ENCODE peak calls at places on chromosome 15, in eight cellular contexts. M is astrocyte, N is keratinocyte, Z is PC-3, C is endothelial cell of umbilical vein, J is Karpas-422, O is neural progenitor cell, L is fibroblast of lung. I is an unnamed sample. For H3K79me2, the result is how much of the 10 kb centered on the place peaks cover.

GRCh38 chr15:74866090-74866489 is 7.1 kb downstream of the SCAMP2 start:
- DNase-seq in M (peak), N (no peak), Z (peak), C (no peak), J (no peak), O (no peak), L (peak), I (peak)

GRCh38 chr15:99427668-99428361 is 138.0 kb upstream of the MEF2A start:
- DNase-seq in M (no peak), N (no peak), Z (no peak), C (no peak), J (no peak), O (no peak), L (no peak), I (no peak)

GRCh38 chr15:47620960-47621681 is 96.2 kb upstream of the SEMA6D start:
- DNase-seq in M (no peak), N (peak), Z (peak), C (no peak), J (no peak), O (no peak), L (peak), I (no peak)

GRCh38 chr15:51992953-51993352 is 21.4 kb upstream of the LEO1 start:
- DNase-seq in M (no peak), N (no peak), Z (peak), C (peak), J (no peak), O (no peak), L (peak), I (no peak)

GRCh38 chr15:99110581-99111320 is 5.9 kb downstream of the SYNM start:
- DNase-seq in M (no peak), N (no peak), Z (no peak), C (no peak), J (no peak), O (no peak), L (peak), I (no peak)

GRCh38 chr15:95655089-95655488 is 675.4 kb upstream of the NR2F2 start:
- DNase-seq in M (no peak), N (no peak), Z (no peak), C (no peak), J (no peak), O (no peak), L (no peak), I (no peak)

GRCh38 chr15:45550436-45550835 is 27.9 kb upstream of the SLC30A4 start:
- DNase-seq in M (peak), N (no peak), Z (peak), C (no peak), J (no peak), O (no peak), L (peak), I (no peak)

GRCh38 chr15:35545316-35545824 is 595 bp downstream of the DPH6 start:
- DNase-seq in M (peak), N (no peak), Z (peak), C (peak), J (peak), O (no peak), L (peak), I (no peak)

GRCh38 chr15:89041507-89041906 is 46.7 kb upstream of the ABHD2 start:
- DNase-seq in M (no peak), N (no peak), Z (no peak), C (no peak), J (no peak), O (no peak), L (no peak), I (no peak)

GRCh38 chr15:67101981-67102929 is 36.9 kb downstream of the SMAD3 start:
- DNase-seq in M (peak), N (no peak), Z (peak), C (peak), J (no peak), O (no peak), L (peak), I (no peak)

GRCh38 chr15:66480267-66480666 is 17.3 kb downstream of the SNAPC5 start:
- DNase-seq in M (no peak), N (no peak), Z (no peak), C (no peak), J (no peak), O (no peak), L (no peak), I (no peak)

GRCh38 chr15:100114526-100114925 is 227.2 kb downstream of the ADAMTS17 start:
- DNase-seq in M (peak), N (no peak), Z (no peak), C (no peak), J (no peak), O (peak), L (peak), I (peak)

GRCh38 chr15:99244306-99244705 is 5.1 kb downstream of the TTC23 start:
- DNase-seq in M (no peak), N (no peak), Z (no peak), C (no peak), J (no peak), O (no peak), L (no peak), I (no peak)

GRCh38 chr15:48096355-48096786 is 24.4 kb upstream of the SLC24A5 start:
- DNase-seq in M (no peak), N (peak), Z (no peak), C (no peak), J (no peak), O (no peak), L (peak), I (no peak)

GRCh38 chr15:38562278-38562677 is 2.3 kb downstream of the RASGRP1 start:
- DNase-seq in M (no peak), N (no peak), Z (no peak), C (no peak), J (peak), O (no peak), L (no peak), I (peak)

GRCh38 chr15:91694131-91694828 is 159.2 kb upstream of the SLCO3A1 start:
- DNase-seq in M (peak), N (no peak), Z (no peak), C (no peak), J (no peak), O (no peak), L (peak), I (peak)

GRCh38 chr15:57692709-57693108 is 13.8 kb upstream of the POLR2M start:
- DNase-seq in M (peak), N (no peak), Z (no peak), C (peak), J (no peak), O (no peak), L (peak), I (no peak)

GRCh38 chr15:95290376-95290973 is 1040.0 kb upstream of the NR2F2 start:
- DNase-seq in M (peak), N (no peak), Z (no peak), C (peak), J (no peak), O (peak), L (peak), I (no peak)

GRCh38 chr15:97482521-97482920 is 478.0 kb upstream of the ARRDC4 start:
- DNase-seq in M (no peak), N (no peak), Z (no peak), C (no peak), J (no peak), O (peak), L (no peak), I (peak)

GRCh38 chr15:31526916-31527690 is 200.5 kb downstream of the KLF13 start:
- DNase-seq in M (no peak), N (no peak), Z (no peak), C (no peak), J (no peak), O (no peak), L (no peak), I (peak)

GRCh38 chr15:33840615-33841014 is 127.7 kb upstream of the CHRM5 start:
- DNase-seq in M (no peak), N (no peak), Z (no peak), C (no peak), J (no peak), O (no peak), L (no peak), I (no peak)
- H3K4me3 ChIP-seq in M (no peak), N (no peak), Z (no peak), C (no peak), J (no peak), O (no peak), L (no peak), I (no peak)

GRCh38 chr15:101213570-101213969 is 38.3 kb downstream of the CHSY1 start:
- DNase-seq in M (no peak), N (no peak), Z (no peak), C (no peak), J (no peak), O (no peak), L (no peak), I (no peak)

GRCh38 chr15:101210466-101210865 is 41.4 kb downstream of the CHSY1 start:
- DNase-seq in M (no peak), N (no peak), Z (no peak), C (no peak), J (no peak), O (no peak), L (no peak), I (no peak)

GRCh38 chr15:101210058-101210457 is 41.8 kb downstream of the CHSY1 start:
- DNase-seq in M (no peak), N (no peak), Z (no peak), C (no peak), J (no peak), O (no peak), L (no peak), I (no peak)

GRCh38 chr15:101209285-101209821 is 42.5 kb downstream of the CHSY1 start:
- DNase-seq in M (no peak), N (no peak), Z (no peak), C (peak), J (no peak), O (no peak), L (no peak), I (no peak)

GRCh38 chr15:101211897-101212296 is 40.0 kb downstream of the CHSY1 start:
- DNase-seq in M (no peak), N (no peak), Z (no peak), C (no peak), J (no peak), O (no peak), L (no peak), I (no peak)
- H3K79me2 ChIP-seq in M (half or more), N (half or more), Z (half or more), C (half or more), J (under half), O (half or more), L (half or more), I (under half)

DNA sequence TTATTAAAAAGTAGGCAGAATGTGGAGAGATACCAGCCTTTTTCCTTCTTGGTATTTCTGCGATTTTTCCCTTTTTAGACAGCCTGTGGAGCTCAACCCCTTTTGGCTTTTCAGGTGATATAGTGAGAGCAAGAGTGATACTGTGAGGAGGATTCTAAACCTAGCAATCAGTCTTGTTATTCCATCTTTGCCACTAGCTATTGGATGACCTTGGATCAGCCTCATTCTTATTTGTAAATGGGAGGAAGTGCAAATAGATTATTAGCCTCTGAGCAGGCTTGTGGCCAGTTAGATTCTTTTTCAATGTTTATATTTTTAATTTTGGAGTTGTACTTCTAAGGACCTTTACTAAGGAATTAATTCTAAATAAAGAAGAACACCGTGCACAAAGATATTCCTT is 34.0 kb downstream of the IQGAP1 start:
- DNase-seq in M (no peak), N (no peak), Z (no peak), C (no peak), J (no peak), O (no peak), L (no peak), I (no peak)
- H3K4me2 ChIP-seq in M (no peak), N (no peak), Z (no peak), C (no peak), J (no peak), O (no peak), L (no peak), I (no peak)

GRCh38 chr15:81095690-81096365 is 38.2 kb upstream of the CFAP161 start:
- DNase-seq in M (no peak), N (no peak), Z (no peak), C (no peak), J (no peak), O (no peak), L (no peak), I (no peak)

GRCh38 chr15:81091889-81092558 is 42.0 kb upstream of the CFAP161 start:
- DNase-seq in M (peak), N (no peak), Z (peak), C (peak), J (no peak), O (no peak), L (peak), I (no peak)

GRCh38 chr15:81096398-81096797 is 37.7 kb upstream of the CFAP161 start:
- DNase-seq in M (no peak), N (no peak), Z (no peak), C (no peak), J (no peak), O (no peak), L (no peak), I (no peak)

GRCh38 chr15:81093961-81094360 is 40.1 kb upstream of the CFAP161 start:
- DNase-seq in M (no peak), N (no peak), Z (no peak), C (no peak), J (no peak), O (no peak), L (no peak), I (no peak)

DNA sequence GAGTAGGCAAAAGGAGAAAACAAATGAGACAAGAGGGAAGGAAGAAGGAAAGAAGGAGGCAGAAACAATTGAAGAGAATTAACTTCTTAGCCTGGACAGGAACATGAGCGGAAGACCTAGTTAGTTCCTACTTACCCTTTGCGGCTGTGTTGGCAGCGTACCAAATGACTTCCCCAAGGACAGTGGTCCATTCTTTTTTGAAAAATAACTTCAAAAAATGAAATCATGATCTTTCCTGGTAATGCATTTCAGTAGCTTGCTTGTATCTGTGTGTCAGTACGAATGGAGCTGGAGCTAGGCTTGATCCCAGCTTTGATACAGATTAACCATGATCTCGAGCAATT is 41.5 kb upstream of the CFAP161 start:
- DNase-seq in M (no peak), N (no peak), Z (no peak), C (no peak), J (no peak), O (no peak), L (no peak), I (no peak)
- H3K4me3 ChIP-seq in M (no peak), N (no peak), Z (no peak), C (no peak), J (no peak), O (no peak), L (peak), I (no peak)

DNA sequence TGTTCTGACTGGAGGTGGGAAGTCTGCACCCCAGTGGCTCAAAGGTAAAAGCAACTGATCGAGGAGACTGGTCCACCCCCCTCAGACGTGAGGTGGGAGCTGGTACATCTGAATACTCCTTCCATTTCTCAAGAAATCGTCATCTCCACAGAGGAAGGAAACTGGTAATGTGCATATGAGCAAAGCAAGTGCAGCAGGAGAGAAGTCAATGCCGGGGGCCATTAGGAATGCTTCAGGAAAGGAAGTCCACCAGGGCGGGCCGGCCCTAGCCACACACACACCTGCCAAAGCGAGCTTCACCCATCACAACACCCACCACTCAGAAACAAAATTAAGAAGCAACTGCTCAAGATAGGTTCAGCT is 8.5 kb downstream of the TBC1D2B start:
- DNase-seq in M (no peak), N (no peak), Z (no peak), C (peak), J (no peak), O (no peak), L (no peak), I (no peak)
- H3K79me2 ChIP-seq in M (half or more), N (half or more), Z (half or more), C (half or more), J (half or more), O (under half), L (half or more), I (under half)

DNA sequence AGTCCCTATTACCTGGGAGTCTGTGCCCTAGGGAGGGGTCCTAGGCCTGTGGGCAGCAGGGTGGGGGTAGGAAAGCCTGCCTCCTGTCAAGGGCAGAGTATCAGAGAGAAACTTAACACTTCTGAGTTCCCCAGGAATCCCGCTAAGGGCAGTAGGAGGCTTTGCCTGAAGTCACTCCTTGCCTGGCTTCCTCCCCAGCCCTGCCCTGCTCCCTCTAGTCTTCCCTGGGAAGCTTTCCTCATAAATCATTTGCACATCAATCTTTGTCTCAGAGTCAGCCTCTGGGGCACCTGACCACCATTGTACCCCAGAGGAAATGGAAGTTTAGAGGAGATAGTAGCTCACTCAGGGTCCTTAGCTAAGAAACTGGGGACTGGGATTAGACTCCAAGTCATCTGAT is 129.4 kb upstream of the TLE3 start:
- DNase-seq in M (no peak), N (no peak), Z (no peak), C (no peak), J (no peak), O (no peak), L (no peak), I (no peak)
- H3K4me2 ChIP-seq in M (no peak), N (no peak), Z (no peak), C (no peak), J (no peak), O (no peak), L (no peak), I (no peak)

DNA sequence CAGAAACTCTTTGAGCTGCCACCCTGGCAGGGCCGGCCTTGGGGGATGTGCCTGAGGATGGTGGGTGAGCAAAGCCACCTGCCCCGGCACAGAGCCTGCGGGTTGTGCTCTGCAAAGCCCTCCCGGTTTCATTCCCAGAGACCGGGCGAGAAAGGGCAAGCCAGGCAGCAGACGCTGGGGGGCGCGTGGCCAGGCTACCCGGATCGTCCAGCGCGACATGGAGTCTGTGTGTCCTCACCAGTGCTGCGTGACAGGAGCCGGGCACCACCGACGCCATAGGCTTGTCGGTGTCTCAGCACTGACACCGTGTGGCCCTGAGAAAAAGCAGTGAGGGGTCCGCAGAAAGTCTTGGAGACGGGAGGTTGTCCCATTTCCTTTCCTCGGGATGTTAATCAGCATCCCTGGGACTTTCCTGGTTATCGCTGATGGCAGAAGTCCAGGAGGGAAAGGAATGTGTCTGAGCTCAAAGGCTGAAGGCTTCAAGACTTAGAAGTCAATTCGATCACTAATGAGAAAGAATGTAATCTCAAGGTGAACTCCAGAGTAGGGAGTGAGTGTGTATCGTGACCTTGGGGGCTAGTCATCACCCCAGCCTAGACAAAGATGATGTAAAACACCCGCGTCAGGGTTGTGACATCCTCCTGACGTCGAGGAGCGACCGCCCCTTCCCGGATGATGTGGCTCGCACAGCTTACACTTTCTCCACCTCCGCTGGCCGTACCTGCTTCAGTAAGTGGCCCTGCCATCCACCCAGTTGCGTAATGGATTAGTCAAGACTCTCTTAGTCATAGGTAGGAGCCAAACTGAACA is 36.3 kb upstream of the PLA2G4E start:
- DNase-seq in M (peak), N (peak), Z (peak), C (peak), J (peak), O (peak), L (peak), I (peak)
- H3K4me3 ChIP-seq in M (peak), N (peak), Z (peak), C (no peak), J (no peak), O (peak), L (no peak), I (no peak)

DNA sequence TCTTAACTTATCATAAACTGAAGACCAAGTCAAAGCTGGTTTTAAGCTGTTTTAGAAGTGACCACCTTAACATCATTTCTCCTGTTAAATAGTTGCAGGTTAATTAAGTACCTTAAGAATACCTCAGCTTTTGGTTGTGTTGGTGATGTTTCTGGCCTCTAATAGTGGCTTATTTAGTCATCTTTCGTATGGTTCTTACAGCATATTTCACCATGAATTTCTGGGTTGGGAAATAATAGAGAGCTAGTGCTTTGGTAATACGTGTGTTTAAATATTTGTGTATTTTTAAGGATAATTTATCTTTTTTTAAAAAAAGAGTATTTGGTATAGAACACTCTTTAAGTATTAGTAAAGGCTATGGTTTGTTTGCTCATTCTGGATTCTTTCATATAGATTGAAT is 1.6 kb downstream of the RAB8B start:
- DNase-seq in M (no peak), N (no peak), Z (no peak), C (no peak), J (no peak), O (no peak), L (no peak), I (no peak)
- H3K79me2 ChIP-seq in M (half or more), N (under half), Z (half or more), C (half or more), J (under half), O (half or more), L (half or more), I (under half)

GRCh38 chr15:40266828-40267304 is 16.0 kb downstream of the ANKRD63 start:
- DNase-seq in M (peak), N (peak), Z (peak), C (peak), J (no peak), O (no peak), L (peak), I (peak)
- H3K4me2 ChIP-seq in M (peak), N (peak), Z (peak), C (no peak), J (no peak), O (no peak), L (peak), I (no peak)

DNA sequence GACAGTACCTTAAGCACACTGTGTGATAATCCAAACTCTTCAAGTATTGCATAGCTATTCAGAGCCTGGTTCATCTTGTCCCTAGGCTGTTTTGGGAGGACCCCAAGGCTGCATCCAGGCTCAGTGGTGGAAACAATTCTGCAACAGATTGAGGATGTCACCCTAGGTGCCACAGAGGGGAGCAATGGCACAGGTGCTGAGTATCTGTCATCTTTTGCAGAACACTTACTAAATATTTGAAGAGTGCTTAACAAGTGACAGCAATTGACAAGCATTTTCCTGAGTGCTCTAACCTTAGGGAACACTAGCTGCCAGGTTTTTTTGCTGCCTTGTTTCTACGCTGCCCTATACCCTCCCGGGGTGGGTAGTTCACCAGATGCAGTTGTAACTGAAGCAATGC is 27.7 kb downstream of the STARD5 start:
- DNase-seq in M (no peak), N (no peak), Z (no peak), C (no peak), J (no peak), O (no peak), L (no peak), I (no peak)
- H3K4me3 ChIP-seq in M (no peak), N (no peak), Z (no peak), C (no peak), J (no peak), O (no peak), L (no peak), I (no peak)

I was measured in mesendoderm.